ENCODE peak calls at places on chromosomes 1 and 21, in ten cellular contexts. B is uterus; F is left ventricle myocardium superior; H is activated CD8-positive, alpha-beta memory T cell treated with anti-CD3 and anti-CD28 coated beads for 4 hours; U is fibroblast of the aortic adventitia; S is stimulated activated CD4-positive, alpha-beta T cell treated with anti-CD3 and anti-CD28 coated beads, TNF-alpha, amount 100 ng/mL, for 1 hour; A is thoracic aorta; V is ovary; E is neural crest cell; I is ACHN. T is an unnamed sample.

GRCh38 chr1:246166841-246167240 is 340.2 kb downstream of the SMYD3 start:
- DNase-seq in B (no peak), F (no peak), H (no peak), U (no peak), S (no peak), A (no peak), V (no peak), E (no peak), I (no peak), T (no peak)

GRCh38 chr1:225882699-225883615 is 777 bp upstream of the TMEM63A start:
- DNase-seq in B (peak; percentile 61), F (peak; percentile 82), H (no peak), U (peak; percentile 41), S (no peak), A (no peak), V (peak; percentile 80), E (peak; percentile 47), I (peak; percentile 70), T (no peak)

GRCh38 chr1:84689514-84690396 is 506 bp downstream of the SSX2IP start:
- DNase-seq in B (peak; percentile 62), F (peak; percentile 72), H (no peak), U (peak; percentile 46), S (no peak), A (no peak), V (no peak), E (peak; percentile 53), I (peak; percentile 56), T (no peak)

GRCh38 chr1:222815367-222815765 is 527 bp downstream of the DISP1 start:
- DNase-seq in B (peak; percentile 55), F (no peak), H (peak; percentile 53), U (peak; percentile 37), S (peak; percentile 35), A (peak; percentile 39), V (no peak), E (no peak), I (peak; percentile 71), T (no peak)

GRCh38 chr1:207826557-207827487 is 75.0 kb downstream of the CD46 start:
- DNase-seq in B (peak; percentile 50), F (no peak), H (no peak), U (peak; percentile 35), S (no peak), A (no peak), V (peak; percentile 75), E (no peak), I (no peak), T (no peak)

GRCh38 chr1:32496127-32496526 is 31.3 kb downstream of the ZBTB8B start:
- DNase-seq in B (no peak), F (no peak), H (no peak), U (peak; percentile 82), S (no peak), A (no peak), V (no peak), E (no peak), I (no peak), T (no peak)

GRCh38 chr1:7159116-7159781 is 374.0 kb downstream of the CAMTA1 start:
- DNase-seq in B (no peak), F (no peak), H (no peak), U (no peak), S (no peak), A (no peak), V (no peak), E (no peak), I (no peak), T (no peak)

GRCh38 chr21:32708069-32708468 is 19.7 kb downstream of the SYNJ1 start:
- DNase-seq in B (no peak), F (no peak), H (no peak), U (no peak), S (no peak), A (no peak), V (no peak), E (no peak), I (no peak), T (no peak)

GRCh38 chr1:113320272-113320671 is 70.0 kb upstream of the MAGI3 start:
- DNase-seq in B (no peak), F (no peak), H (no peak), U (no peak), S (no peak), A (no peak), V (no peak), E (no peak), I (no peak), T (no peak)

GRCh38 chr1:87410771-87411170 is 82.1 kb downstream of the LMO4 start:
- DNase-seq in B (no peak), F (peak; percentile 59), H (no peak), U (no peak), S (no peak), A (no peak), V (no peak), E (no peak), I (no peak), T (no peak)

GRCh38 chr1:9690440-9691107 is 39.0 kb downstream of the PIK3CD start:
- DNase-seq in B (no peak), F (no peak), H (no peak), U (no peak), S (no peak), A (no peak), V (no peak), E (no peak), I (no peak), T (no peak)

GRCh38 chr1:78577257-78578100 is 42.8 kb upstream of the IFI44L start:
- DNase-seq in B (no peak), F (no peak), H (no peak), U (no peak), S (no peak), A (no peak), V (no peak), E (no peak), I (no peak), T (no peak)

GRCh38 chr1:21966247-21967000 is 10.4 kb upstream of the CELA3B start:
- DNase-seq in B (no peak), F (no peak), H (no peak), U (peak; percentile 57), S (no peak), A (no peak), V (no peak), E (no peak), I (no peak), T (no peak)

GRCh38 chr1:205664399-205665108 is 15.8 kb downstream of the SLC45A3 start:
- DNase-seq in B (no peak), F (no peak), H (no peak), U (no peak), S (no peak), A (no peak), V (no peak), E (no peak), I (no peak), T (no peak)

GRCh38 chr1:24870551-24871195 is 59.4 kb downstream of the RUNX3 start:
- DNase-seq in B (no peak), F (no peak), H (no peak), U (no peak), S (no peak), A (no peak), V (no peak), E (no peak), I (no peak), T (no peak)

GRCh38 chr1:225651872-225652725 is 824 bp downstream of the ENAH start:
- DNase-seq in B (peak; percentile 56), F (no peak), H (no peak), U (peak; percentile 39), S (no peak), A (no peak), V (peak; percentile 50), E (no peak), I (peak; percentile 50), T (no peak)

GRCh38 chr1:36411674-36412648 is 14.3 kb upstream of the LSM10 start:
- DNase-seq in B (no peak), F (no peak), H (no peak), U (peak; percentile 31), S (no peak), A (no peak), V (no peak), E (no peak), I (peak; percentile 95), T (no peak)

GRCh38 chr1:110007458-110007857 is 22.9 kb downstream of the AHCYL1 start:
- DNase-seq in B (no peak), F (no peak), H (no peak), U (no peak), S (no peak), A (no peak), V (no peak), E (no peak), I (no peak), T (no peak)

GRCh38 chr1:97632776-97633175 is 288.1 kb downstream of the DPYD start:
- DNase-seq in B (no peak), F (no peak), H (no peak), U (peak; percentile 45), S (no peak), A (no peak), V (no peak), E (no peak), I (no peak), T (no peak)

GRCh38 chr1:168431882-168432281 is 111.9 kb downstream of the XCL2 start:
- DNase-seq in B (no peak), F (no peak), H (no peak), U (no peak), S (no peak), A (no peak), V (no peak), E (no peak), I (no peak), T (no peak)

GRCh38 chr1:84370831-84371394 is 27.4 kb upstream of the DNASE2B start:
- DNase-seq in B (no peak), F (no peak), H (no peak), U (no peak), S (no peak), A (no peak), V (no peak), E (no peak), I (no peak), T (no peak)

GRCh38 chr1:45012639-45013278 is 705 bp downstream of the UROD start:
- DNase-seq in B (peak; percentile 77), F (peak; percentile 89), H (no peak), U (peak; percentile 67), S (no peak), A (no peak), V (peak; percentile 87), E (peak; percentile 16), I (peak; percentile 56), T (no peak)